ENCODE peak calls at places on chromosomes 11 and 22, in eight cellular contexts. E is fibroblast of mammary gland, M is IMR-90, D is cardiac muscle cell, O is PC-3, Q is colonic mucosa, A is transverse colon, U is GM12865. Y is an unnamed sample.

GRCh38 chr11:57357827-57358226 is 19.7 kb downstream of the P2RX3 start:
- DNase-seq in D (peak), U (no peak), O (no peak), A (no peak), Q (no peak), E (peak), M (peak), Y (peak)

GRCh38 chr11:120956710-120957500 is 67.0 kb upstream of the TBCEL start:
- DNase-seq in Q (no peak), A (no peak), E (no peak), D (no peak), O (no peak), M (no peak), U (peak), Y (no peak)

GRCh38 chr22:38572065-38572464 is 2.1 kb upstream of the DMC1 start:
- DNase-seq in D (peak), U (peak), E (peak), A (peak), M (peak), O (peak), Q (peak), Y (peak)

GRCh38 chr11:132499661-132500060 is 1032.6 kb downstream of the OPCML start:
- DNase-seq in U (no peak), O (no peak), E (no peak), M (no peak), Q (no peak), D (no peak), A (no peak), Y (no peak)

GRCh38 chr11:129815596-129816461 is at the start of gene TMEM45B:
- DNase-seq in A (peak), O (peak), Q (peak), M (no peak), E (no peak), U (no peak), D (peak), Y (peak)

GRCh38 chr22:30602049-30602448 is 4.9 kb upstream of the TCN2 start:
- DNase-seq in A (no peak), U (peak), D (peak), O (peak), E (peak), Q (peak), M (peak), Y (no peak)

GRCh38 chr11:132300283-132300682 is 929.9 kb downstream of the NTM start:
- DNase-seq in Q (no peak), U (peak), O (peak), A (no peak), D (peak), E (no peak), M (peak), Y (peak)

GRCh38 chr11:126355926-126356897 is 726 bp downstream of the ST3GAL4 start:
- DNase-seq in Q (peak), A (no peak), D (no peak), M (no peak), U (peak), O (peak), E (peak), Y (peak)

GRCh38 chr11:122690292-122690691 is 34.8 kb downstream of the UBASH3B start:
- DNase-seq in O (no peak), E (no peak), D (no peak), U (no peak), M (no peak), Q (no peak), A (no peak), Y (no peak)

GRCh38 chr22:22171357-22172218 is 73.0 kb upstream of the VPREB1 start:
- DNase-seq in A (no peak), U (peak), E (peak), M (no peak), Q (no peak), D (peak), O (peak), Y (peak)

GRCh38 chr11:44199298-44199697 is 103.8 kb downstream of the EXT2 start:
- DNase-seq in U (no peak), Q (no peak), A (no peak), E (no peak), O (no peak), M (no peak), D (no peak), Y (no peak)

GRCh38 chr11:100612766-100613165 is 74.3 kb upstream of the ARHGAP42 start:
- DNase-seq in O (peak), E (no peak), A (no peak), M (no peak), U (no peak), D (no peak), Q (no peak), Y (no peak)

DNA sequence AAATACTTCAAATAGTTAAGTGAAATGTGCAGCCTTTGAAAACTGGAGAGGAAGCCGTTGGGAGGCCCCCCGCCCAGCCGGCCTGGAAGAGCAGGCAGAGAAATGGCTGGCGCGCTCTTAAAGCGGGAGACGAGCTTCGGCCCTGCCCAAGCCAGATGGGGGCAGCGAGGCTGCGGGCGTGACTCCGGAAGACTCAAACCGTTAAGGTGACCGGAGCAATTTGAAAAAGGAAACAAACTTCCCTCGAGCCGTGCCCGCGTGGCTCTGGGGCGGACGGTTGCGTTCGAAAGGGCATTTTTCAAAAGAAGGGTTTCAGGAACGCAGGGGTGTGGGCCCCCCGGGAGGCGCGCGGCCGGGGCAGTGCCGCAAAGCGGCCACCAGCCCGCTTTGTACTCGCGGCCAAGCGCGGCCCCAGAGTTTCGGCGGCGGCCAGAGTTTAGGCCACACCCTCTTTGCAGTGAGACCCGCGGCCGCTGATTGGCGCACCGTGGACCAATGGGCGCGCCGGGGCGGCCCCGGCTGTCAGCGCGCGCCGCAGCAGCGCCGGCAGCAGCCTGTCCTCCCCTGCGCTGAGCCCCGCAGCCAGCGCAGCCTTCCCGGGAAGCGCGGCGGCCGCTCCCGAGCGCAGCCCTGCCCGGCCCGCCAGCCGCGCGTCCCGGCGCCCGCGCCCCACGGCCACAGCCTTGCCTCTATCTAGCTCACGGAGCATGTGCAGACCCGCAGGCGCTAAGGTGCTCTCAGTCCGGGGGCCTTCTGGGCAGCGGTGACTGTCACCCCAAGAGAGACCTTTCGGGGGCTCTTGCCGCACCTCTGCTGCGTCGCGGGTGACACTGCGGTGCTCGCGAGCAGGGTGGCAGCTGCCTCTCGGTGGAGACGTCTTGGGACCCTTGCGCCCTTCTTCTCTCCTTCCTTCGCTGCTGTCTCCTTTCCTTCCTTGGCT is at the start of gene NAV2:
- DNase-seq in A (peak), D (peak), U (peak), O (peak), M (peak), E (peak), Q (peak), Y (peak)
- TF ChIP-seq CTCF in A (no peak), D (no peak), U (no peak), O (no peak), M (peak), E (no peak), Q (no peak), Y (no peak)

DNA sequence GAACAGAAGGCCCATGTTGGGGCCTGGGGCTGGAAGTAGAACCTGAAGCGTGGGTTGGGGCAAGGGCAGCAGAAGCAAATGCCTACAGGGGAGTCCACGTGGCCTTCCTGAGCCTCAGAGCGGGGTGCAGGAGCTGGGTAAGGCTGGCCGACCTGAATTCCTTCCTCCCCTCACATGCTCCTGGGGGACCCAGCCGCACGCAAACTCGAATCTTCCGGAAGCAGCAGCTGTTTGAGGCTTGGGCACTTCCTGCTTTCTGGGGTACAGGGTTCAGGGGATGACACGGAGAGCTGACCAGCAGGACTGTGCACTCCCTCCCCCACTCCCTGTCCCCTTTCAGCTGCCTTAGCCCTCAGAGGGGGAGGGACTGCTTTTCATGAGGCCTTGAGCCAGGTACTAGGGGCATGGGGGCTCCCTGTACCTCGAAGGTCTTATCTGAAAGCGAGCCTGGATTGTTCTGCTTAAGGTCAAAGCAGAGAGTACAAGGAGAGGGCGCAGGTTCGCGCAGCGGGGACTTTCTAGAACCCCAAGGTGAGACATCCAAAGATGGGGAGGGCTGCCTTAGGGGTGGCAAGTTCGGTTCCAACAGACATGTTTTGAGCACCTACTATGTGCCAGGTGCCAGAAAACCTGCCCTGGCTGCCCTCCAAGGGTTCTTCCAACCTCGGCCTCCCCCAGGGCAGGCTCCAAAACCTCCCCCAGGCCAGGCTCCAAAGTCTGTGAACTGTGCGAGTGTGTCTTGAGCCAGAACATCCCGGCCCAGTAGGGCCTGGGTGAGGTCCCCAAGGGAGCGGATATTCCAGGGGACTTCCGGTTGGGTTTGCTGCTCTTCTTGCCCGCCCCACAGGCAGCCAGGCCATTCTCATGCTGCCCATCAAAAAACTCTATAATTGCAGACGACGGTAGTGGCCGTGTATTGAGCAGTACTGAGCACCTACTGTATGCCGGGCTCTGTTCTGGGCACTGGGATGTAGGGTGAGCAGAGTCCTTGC is 1.7 kb downstream of the NCF4 start:
- DNase-seq in O (no peak), U (peak), D (no peak), A (peak), M (no peak), Q (no peak), E (no peak), Y (no peak)
- H3K4me3 ChIP-seq in O (no peak), U (peak), D (no peak), A (no peak), M (no peak), Q (no peak), E (no peak), Y (no peak)

DNA sequence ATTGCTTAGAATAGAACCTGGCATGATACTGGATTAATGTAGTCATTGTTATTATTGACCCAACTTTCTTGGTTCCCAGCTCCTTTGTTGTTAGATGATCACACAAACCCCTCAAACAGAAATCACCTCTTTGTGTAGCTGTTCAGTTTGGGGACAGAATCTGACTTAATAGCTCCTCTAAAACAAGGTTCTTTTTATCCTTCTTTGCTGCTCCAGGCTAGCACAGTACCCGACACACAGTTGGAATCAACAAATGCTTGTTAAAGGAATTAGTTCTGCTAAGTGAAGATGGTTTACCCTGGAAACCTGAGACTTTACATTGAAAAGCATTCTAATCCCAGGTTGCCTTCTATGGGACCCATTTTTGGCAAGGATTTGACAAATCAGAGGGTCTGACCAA is 43.9 kb downstream of the GAB2 start:
- DNase-seq in D (no peak), Q (no peak), E (no peak), U (no peak), O (no peak), A (no peak), M (no peak), Y (no peak)
- TF ChIP-seq CTCF in D (no peak), Q (no peak), E (no peak), U (no peak), O (no peak), A (no peak), M (no peak), Y (no peak)

GRCh38 chr22:41815716-41816115 is 15.2 kb downstream of the CCDC134 start:
- DNase-seq in A (no peak), U (no peak), Q (no peak), M (no peak), E (no peak), O (no peak), D (no peak), Y (no peak)
- H3K4me3 ChIP-seq in A (no peak), U (no peak), Q (no peak), M (no peak), E (no peak), O (no peak), D (no peak), Y (no peak)

DNA sequence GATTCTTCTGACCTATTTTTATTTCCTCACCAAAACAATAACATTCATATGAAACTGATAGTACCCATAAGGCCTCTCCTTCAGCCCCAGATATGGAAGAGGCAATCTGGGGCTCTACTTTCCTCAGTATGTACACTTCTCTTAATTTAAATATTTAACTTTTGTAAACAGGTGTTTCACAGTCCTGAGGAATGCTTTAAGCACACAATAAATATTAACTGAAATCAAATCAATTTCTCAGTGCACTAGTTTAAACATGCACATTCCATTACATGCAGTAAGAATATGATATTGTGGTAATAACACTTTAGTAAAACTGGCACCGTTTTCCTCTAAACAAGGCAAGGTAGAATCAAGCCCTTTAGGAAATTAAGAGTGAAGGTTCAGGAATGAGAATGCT is 28.9 kb downstream of the APIP start:
- DNase-seq in D (no peak), O (no peak), Q (no peak), M (no peak), A (no peak), U (no peak), E (no peak), Y (no peak)
- TF ChIP-seq CTCF in D (no peak), O (no peak), Q (no peak), M (no peak), A (no peak), U (no peak), E (no peak), Y (no peak)

DNA sequence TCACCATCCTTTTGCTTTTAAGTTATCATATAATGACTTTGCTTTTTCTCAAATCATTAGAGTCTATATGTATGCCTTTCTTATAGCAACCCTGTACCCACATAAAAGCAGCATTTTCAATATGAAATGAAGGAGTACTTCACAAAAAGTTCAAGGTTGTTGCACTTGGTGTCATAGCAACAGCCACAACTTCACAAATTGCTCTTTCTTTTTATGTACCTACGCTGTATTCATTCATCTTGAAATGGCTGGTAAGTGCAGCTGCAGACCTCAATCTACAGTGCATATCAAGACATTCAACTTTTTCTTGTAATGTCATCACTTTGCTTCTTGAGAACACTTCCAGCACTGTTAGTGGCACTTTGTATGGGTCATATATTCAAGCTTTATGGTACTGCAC is 18.6 kb downstream of the CWC15 start:
- DNase-seq in Q (no peak), E (no peak), U (no peak), M (no peak), O (no peak), A (no peak), D (no peak), Y (no peak)
- H3K4me3 ChIP-seq in Q (no peak), E (no peak), U (no peak), M (no peak), O (no peak), A (no peak), D (no peak), Y (no peak)

GRCh38 chr22:25078591-25078990 is 121.1 kb upstream of the CRYBB3 start:
- DNase-seq in M (no peak), D (no peak), U (no peak), A (no peak), E (no peak), Q (no peak), O (no peak), Y (no peak)

GRCh38 chr22:25080855-25081254 is 118.8 kb upstream of the CRYBB3 start:
- DNase-seq in M (no peak), A (no peak), E (no peak), U (no peak), D (no peak), Q (no peak), O (no peak), Y (no peak)

GRCh38 chr22:25083414-25084166 is 116.1 kb upstream of the CRYBB3 start:
- DNase-seq in Q (no peak), M (no peak), D (no peak), A (peak), E (no peak), U (no peak), O (no peak), Y (no peak)

GRCh38 chr22:25082096-25082495 is 117.6 kb upstream of the CRYBB3 start:
- DNase-seq in D (no peak), E (no peak), A (no peak), Q (no peak), M (no peak), U (no peak), O (no peak), Y (no peak)

GRCh38 chr22:25081409-25081824 is 118.2 kb upstream of the CRYBB3 start:
- DNase-seq in O (peak), U (peak), Q (peak), E (peak), M (peak), A (peak), D (peak), Y (peak)
- TF ChIP-seq CTCF in O (peak), U (peak), Q (peak), E (peak), M (peak), A (peak), D (peak), Y (peak)

Y was measured in foreskin fibroblast.